ENCODE peak calls at places on chromosomes 5 and 9, in seven cellular contexts. U, E, K, Z, Q, L and T are unnamed samples.

GRCh38 chr9:11443631-11444030 is 830.8 kb upstream of the PTPRD start:
- DNase-seq in U (no peak), Z (no peak), L (no peak), Q (no peak), E (no peak), K (no peak), T (no peak)

GRCh38 chr5:10789021-10789420 is 28.0 kb upstream of the DAP start:
- DNase-seq in K (no peak), L (no peak), Q (no peak), Z (no peak), U (no peak), E (no peak), T (no peak)

GRCh38 chr9:115775669-115776068 is 377.9 kb upstream of the PAPPA start:
- DNase-seq in Q (no peak), K (no peak), Z (no peak), U (no peak), E (no peak), L (no peak), T (no peak)

GRCh38 chr5:77225531-77225930 is 15.1 kb downstream of the PDE8B start:
- DNase-seq in L (no peak), K (no peak), U (no peak), Z (no peak), E (no peak), Q (no peak), T (no peak)

GRCh38 chr5:175840050-175840841 is 31.1 kb upstream of the CPLX2 start:
- DNase-seq in Q (no peak), E (no peak), U (no peak), Z (no peak), L (no peak), K (peak), T (no peak)

GRCh38 chr5:145775893-145776444 is 59.2 kb downstream of the PRELID2 start:
- DNase-seq in L (no peak), Q (no peak), U (peak), E (no peak), K (no peak), Z (no peak), T (peak)

GRCh38 chr9:136545065-136545965 is 533 bp downstream of the NOTCH1 start:
- DNase-seq in L (peak), K (peak), U (no peak), Z (peak), Q (no peak), E (no peak), T (no peak)

GRCh38 chr9:13282998-13283397 is 3.5 kb upstream of the MPDZ start:
- DNase-seq in Q (no peak), U (no peak), L (no peak), E (no peak), Z (no peak), K (no peak), T (no peak)

GRCh38 chr5:109399092-109399759 is 10.5 kb downstream of the PJA2 start:
- DNase-seq in E (no peak), L (no peak), Z (no peak), U (no peak), Q (no peak), K (no peak), T (no peak)

GRCh38 chr9:107438211-107439030 is 51.1 kb downstream of the KLF4 start:
- DNase-seq in K (no peak), Q (peak), L (no peak), Z (no peak), U (no peak), E (no peak), T (no peak)

GRCh38 chr9:82031538-82032280 is 43.1 kb downstream of the SPATA31D1 start:
- DNase-seq in E (no peak), L (no peak), U (no peak), K (no peak), Q (no peak), Z (no peak), T (no peak)

GRCh38 chr9:129026442-129027223 is 1.5 kb downstream of the SH3GLB2 start:
- DNase-seq in Z (no peak), L (no peak), E (no peak), Q (peak), K (no peak), U (no peak), T (peak)

GRCh38 chr5:96957125-96958041 is 21.5 kb downstream of the LNPEP start:
- DNase-seq in Z (no peak), K (no peak), U (no peak), L (no peak), E (no peak), Q (no peak), T (no peak)

GRCh38 chr5:34656001-34656699 is at the start of gene RAI14:
- DNase-seq in Q (peak), Z (no peak), L (peak), U (peak), E (no peak), K (peak), T (peak)

GRCh38 chr5:161535762-161536161 is 10.8 kb downstream of the GABRB2 start:
- DNase-seq in Q (peak), Z (no peak), U (no peak), L (no peak), K (no peak), E (no peak), T (no peak)

GRCh38 chr5:71892641-71893340 is 173.7 kb downstream of the CARTPT start:
- DNase-seq in U (no peak), Q (no peak), Z (no peak), E (no peak), L (no peak), K (no peak), T (no peak)

GRCh38 chr9:115013998-115014397 is 83.6 kb upstream of the TNFSF8 start:
- DNase-seq in Q (peak), L (peak), E (peak), Z (peak), K (peak), U (peak), T (peak)

GRCh38 chr5:14246350-14247053 is 103.4 kb downstream of the TRIO start:
- DNase-seq in Z (no peak), L (no peak), Q (peak), E (no peak), U (no peak), K (no peak), T (no peak)

GRCh38 chr5:91283899-91284298 is 99.2 kb downstream of the ARRDC3 start:
- DNase-seq in L (no peak), Z (no peak), E (no peak), U (no peak), K (no peak), Q (no peak), T (no peak)

GRCh38 chr5:55344392-55344992 is 36.7 kb downstream of the MTREX start:
- DNase-seq in K (peak), U (peak), Z (peak), Q (peak), L (peak), E (peak), T (peak)

GRCh38 chr9:137233143-137233980 is 2.7 kb downstream of the SLC34A3 start:
- DNase-seq in U (no peak), K (no peak), Q (no peak), E (no peak), Z (no peak), L (no peak), T (no peak)

GRCh38 chr9:1025131-1025530 is 25.0 kb upstream of the DMRT2 start:
- DNase-seq in L (no peak), U (no peak), Q (no peak), K (no peak), Z (no peak), E (no peak), T (no peak)

GRCh38 chr9:130167927-130168326 is 4.3 kb upstream of the NCS1 start:
- DNase-seq in Z (no peak), U (no peak), Q (no peak), L (no peak), K (no peak), E (no peak), T (no peak)